ENCODE peak calls at places on chromosomes 6 and 20, in five cellular contexts. I is GM23338, Q is spleen, P is HL-60, S is stomach. U is an unnamed sample.

GRCh38 chr6:150403458-150404245 is 34.8 kb downstream of the IYD start:
- DNase-seq in I (no peak), Q (no peak), P (no peak), S (no peak), U (peak)

GRCh38 chr6:16437984-16438383 is 199.6 kb downstream of the GMPR start:
- DNase-seq in I (no peak), Q (no peak), P (no peak), S (peak), U (no peak)

GRCh38 chr6:168370310-168370991 is 50.9 kb upstream of the DACT2 start:
- DNase-seq in I (peak), Q (peak), P (peak), S (peak), U (peak)

GRCh38 chr6:37303891-37304503 is 46.1 kb upstream of the TMEM217 start:
- DNase-seq in I (peak), Q (no peak), P (peak), S (no peak), U (no peak)

GRCh38 chr20:57667924-57668782 is 41.7 kb downstream of the PMEPA1 start:
- DNase-seq in I (no peak), Q (no peak), P (no peak), S (peak), U (no peak)

GRCh38 chr6:74713941-74714340 is 491.9 kb downstream of the COL12A1 start:
- DNase-seq in I (no peak), Q (no peak), P (no peak), S (no peak), U (no peak)

GRCh38 chr20:63027425-63028389 is 20.9 kb upstream of the BHLHE23 start:
- DNase-seq in I (peak), Q (peak), P (peak), S (no peak), U (no peak)

GRCh38 chr6:4879724-4880372 is 103.6 kb downstream of the CDYL start:
- DNase-seq in I (no peak), Q (no peak), P (no peak), S (no peak), U (no peak)

GRCh38 chr6:53326372-53327016 is 22.3 kb downstream of the ELOVL5 start:
- DNase-seq in I (no peak), Q (no peak), P (no peak), S (no peak), U (peak)

GRCh38 chr20:13995841-13996240 is 525 bp downstream of the MACROD2 start:
- DNase-seq in I (peak), Q (no peak), P (peak), S (peak), U (no peak)

GRCh38 chr20:346640-347316 is at the start of gene NRSN2:
- DNase-seq in I (peak), Q (peak), P (no peak), S (peak), U (no peak)

GRCh38 chr20:58064411-58065010 is 163.9 kb downstream of the ANKRD60 start:
- DNase-seq in I (no peak), Q (peak), P (no peak), S (no peak), U (no peak)

GRCh38 chr20:56710577-56711465 is 81.7 kb downstream of the TFAP2C start:
- DNase-seq in I (peak), Q (no peak), P (no peak), S (no peak), U (no peak)

GRCh38 chr6:13886949-13887348 is 37.8 kb upstream of the RNF182 start:
- DNase-seq in I (no peak), Q (no peak), P (no peak), S (no peak), U (no peak)

GRCh38 chr6:47483853-47484546 is 6.4 kb downstream of the CD2AP start:
- DNase-seq in I (no peak), Q (no peak), P (no peak), S (no peak), U (no peak)

GRCh38 chr6:159008656-159009288 is 8.8 kb upstream of the RSPH3 start:
- DNase-seq in I (peak), Q (no peak), P (peak), S (no peak), U (no peak)

GRCh38 chr20:2402271-2402980 is 21.7 kb downstream of the TGM6 start:
- DNase-seq in I (peak), Q (no peak), P (peak), S (no peak), U (no peak)

GRCh38 chr6:15194453-15194852 is 51.4 kb upstream of the JARID2 start:
- DNase-seq in I (no peak), Q (no peak), P (peak), S (no peak), U (no peak)

GRCh38 chr6:30821862-30822784 is 62.2 kb upstream of the DDR1 start:
- DNase-seq in I (peak), Q (no peak), P (no peak), S (no peak), U (no peak)

GRCh38 chr20:37394543-37395410 is 48.8 kb downstream of the SRC start:
- DNase-seq in I (no peak), Q (peak), P (peak), S (no peak), U (peak)

GRCh38 chr6:53771780-53772624 is 22.8 kb upstream of the LRRC1 start:
- DNase-seq in I (no peak), Q (no peak), P (no peak), S (no peak), U (no peak)

GRCh38 chr6:29557320-29557719 is 2.2 kb downstream of the UBD start:
- DNase-seq in I (peak), Q (no peak), P (no peak), S (no peak), U (no peak)

GRCh38 chr6:45212976-45213375 is 115.2 kb upstream of the RUNX2 start:
- DNase-seq in I (peak), Q (no peak), P (no peak), S (no peak), U (no peak)

GRCh38 chr20:4084096-4084495 is 68.7 kb upstream of the RNF24 start:
- DNase-seq in I (no peak), Q (no peak), P (no peak), S (no peak), U (no peak)

GRCh38 chr20:4084721-4085120 is 69.4 kb upstream of the RNF24 start:
- DNase-seq in I (no peak), Q (no peak), P (no peak), S (no peak), U (peak)

GRCh38 chr20:4082406-4083102 is 67.2 kb upstream of the RNF24 start:
- DNase-seq in I (peak), Q (peak), P (peak), S (no peak), U (peak)

GRCh38 chr20:4083103-4083864 is 67.9 kb upstream of the RNF24 start:
- DNase-seq in I (peak), Q (no peak), P (no peak), S (no peak), U (peak)

GRCh38 chr20:4081396-4081795 is 66.0 kb upstream of the RNF24 start:
- DNase-seq in I (no peak), Q (no peak), P (no peak), S (no peak), U (no peak)
- H3K4me3 ChIP-seq in I (no peak), Q (no peak), P (no peak), S (no peak), U (no peak)

GRCh38 chr20:54151511-54152226 is 22.1 kb downstream of the CYP24A1 start:
- DNase-seq in I (no peak), Q (no peak), P (no peak), S (no peak), U (no peak)

GRCh38 chr20:54149765-54150264 is 24.0 kb downstream of the CYP24A1 start:
- DNase-seq in I (no peak), Q (no peak), P (no peak), S (no peak), U (no peak)

GRCh38 chr20:54146672-54147071 is 27.1 kb downstream of the CYP24A1 start:
- DNase-seq in I (no peak), Q (no peak), P (no peak), S (no peak), U (no peak)

GRCh38 chr20:54151073-54151436 is 22.7 kb downstream of the CYP24A1 start:
- DNase-seq in I (no peak), Q (no peak), P (no peak), S (no peak), U (no peak)

DNA sequence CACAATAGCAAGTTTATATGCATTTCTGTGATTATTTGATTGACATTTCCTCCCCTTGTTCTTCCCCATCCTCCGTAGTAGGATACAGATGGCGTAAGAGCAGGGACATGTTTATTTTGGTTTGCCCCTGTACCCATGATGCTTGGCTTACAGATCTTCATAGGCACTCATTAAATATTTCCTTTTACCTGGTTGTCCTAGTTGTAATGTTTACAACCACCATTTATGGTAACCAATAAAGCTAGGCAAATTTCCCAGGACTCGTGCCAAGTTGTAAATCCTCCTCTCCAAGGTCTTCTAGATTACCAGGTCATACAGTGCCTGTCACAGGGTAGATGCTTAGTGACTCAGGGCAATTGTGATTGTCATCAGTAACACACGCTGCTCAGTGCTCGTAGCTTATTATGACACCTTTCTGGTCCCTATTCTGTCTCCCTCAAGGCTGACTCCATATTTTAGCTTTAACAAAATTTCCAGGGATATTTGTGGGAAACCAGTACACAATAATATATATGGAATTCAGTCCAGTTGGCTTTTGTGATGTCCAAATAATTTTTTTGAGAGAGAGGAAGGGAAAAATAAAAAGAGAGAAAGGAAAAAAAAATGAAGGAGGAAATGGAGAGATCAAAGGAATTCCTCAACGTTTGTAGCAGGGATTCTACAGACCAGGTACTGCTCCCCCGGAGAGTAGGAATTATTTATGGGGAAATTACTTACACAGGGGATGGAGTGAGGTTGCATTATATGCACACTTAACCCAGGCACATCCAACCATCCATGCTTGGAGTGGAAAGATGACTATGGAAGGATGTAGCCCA is 24.6 kb downstream of the CYP24A1 start:
- DNase-seq in I (peak), Q (no peak), P (no peak), S (no peak), U (no peak)
- TF ChIP-seq POLR2AphosphoS5 in I (no peak), Q (no peak), P (no peak), S (no peak), U (no peak)

DNA sequence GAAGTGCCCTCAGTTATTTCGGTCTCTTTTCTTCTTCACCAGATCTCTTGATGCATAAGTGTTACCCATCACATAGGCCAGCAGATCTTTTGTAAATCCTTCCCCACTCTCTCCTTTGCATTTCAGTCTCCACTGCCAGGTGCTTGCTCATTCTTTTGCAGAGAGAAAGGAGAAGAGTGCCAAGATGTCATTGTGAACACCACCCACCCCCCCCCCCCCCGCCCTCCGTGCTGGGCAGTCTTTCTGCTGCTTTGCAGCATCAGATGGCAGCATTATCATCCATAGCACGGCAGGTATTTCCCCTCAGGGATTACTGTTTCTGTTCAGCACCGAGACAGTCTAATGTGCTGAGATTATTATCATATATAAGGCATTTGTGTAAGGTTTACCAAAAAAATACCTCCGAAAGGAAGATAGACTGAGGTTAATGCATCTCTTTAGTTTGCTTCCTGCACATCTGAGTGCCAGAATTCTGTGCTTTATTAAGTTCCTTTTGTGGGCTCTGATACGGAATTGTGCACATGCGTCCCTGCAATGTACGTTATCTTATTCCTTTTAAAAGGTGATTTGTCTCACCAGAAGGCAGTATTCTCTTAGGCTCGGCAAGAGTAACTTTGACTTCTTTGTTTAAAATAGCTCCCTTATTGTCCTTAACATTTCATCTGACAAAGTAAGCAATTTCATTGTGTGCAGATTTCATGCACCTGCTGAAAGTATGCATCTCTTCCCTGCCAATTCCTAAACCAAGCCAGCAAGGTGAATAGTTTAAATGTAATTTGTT is 128.8 kb downstream of the PHACTR1 start:
- DNase-seq in I (peak), Q (no peak), P (no peak), S (no peak), U (no peak)
- TF ChIP-seq CTCF in I (no peak), Q (no peak), P (no peak), S (no peak), U (no peak)

GRCh38 chr6:138544521-138544920 is 45.2 kb upstream of the NHSL1 start:
- DNase-seq in I (no peak), Q (no peak), P (no peak), S (no peak), U (no peak)
- H3K4me3 ChIP-seq in I (no peak), Q (no peak), P (no peak), S (no peak), U (no peak)